ENCODE peak calls at places on chromosomes 3 and 15, in nine cellular contexts. G is NCI-H2107; F is effector CD4-positive, alpha-beta T cell; B is iris pigment epithelial cell; L is cardiac muscle cell; S is colonic mucosa; O is GM13977; Z is naive thymus-derived CD8-positive, alpha-beta T cell; A is upper lobe of right lung. C is an unnamed sample.
A peak's percentile ranks its signal among the peaks of the same experiment; 100 is the strongest.

GRCh38 chr3:141071681-141072260 is 20.6 kb downstream of the SPSB4 start:
- DNase-seq in G (no peak), F (no peak), B (no peak), L (peak; percentile 84), S (no peak), O (no peak), Z (no peak), A (no peak), C (no peak)

GRCh38 chr15:31080618-31081017 is 20.9 kb downstream of the TRPM1 start:
- DNase-seq in G (no peak), F (no peak), B (no peak), L (peak; percentile 87), S (peak; percentile 58), O (peak; percentile 55), Z (peak; percentile 47), A (peak; percentile 85), C (no peak)

GRCh38 chr3:72903004-72903403 is 15.2 kb downstream of the GXYLT2 start:
- DNase-seq in G (no peak), F (no peak), B (peak; percentile 97), L (no peak), S (no peak), O (no peak), Z (no peak), A (no peak), C (no peak)

GRCh38 chr3:4571690-4572334 is 78.7 kb downstream of the ITPR1 start:
- DNase-seq in G (no peak), F (no peak), B (peak; percentile 29), L (no peak), S (no peak), O (no peak), Z (peak; percentile 1), A (no peak), C (no peak)

GRCh38 chr15:31312220-31312619 is 14.4 kb upstream of the KLF13 start:
- DNase-seq in G (no peak), F (no peak), B (no peak), L (no peak), S (peak; percentile 13), O (no peak), Z (no peak), A (no peak), C (no peak)

GRCh38 chr3:13015286-13016082 is 57.7 kb downstream of the IQSEC1 start:
- DNase-seq in G (no peak), F (peak; percentile 38), B (no peak), L (peak; percentile 34), S (no peak), O (no peak), Z (peak; percentile 45), A (peak; percentile 81), C (no peak)

GRCh38 chr3:178510496-178510895 is 25.7 kb upstream of the KCNMB2 start:
- DNase-seq in G (no peak), F (no peak), B (no peak), L (no peak), S (no peak), O (no peak), Z (no peak), A (no peak), C (no peak)

GRCh38 chr3:154780263-154780662 is 299.9 kb upstream of the MME start:
- DNase-seq in G (no peak), F (no peak), B (no peak), L (no peak), S (no peak), O (no peak), Z (no peak), A (no peak), C (no peak)

GRCh38 chr3:7207092-7207491 is 346.2 kb downstream of the GRM7 start:
- DNase-seq in G (no peak), F (no peak), B (no peak), L (no peak), S (no peak), O (no peak), Z (no peak), A (no peak), C (no peak)

GRCh38 chr3:129783470-129783869 is 110.0 kb downstream of the TMCC1 start:
- DNase-seq in G (no peak), F (no peak), B (no peak), L (no peak), S (no peak), O (no peak), Z (no peak), A (no peak), C (no peak)

GRCh38 chr15:67900621-67901147 is 60.8 kb upstream of the RNU6-1 start:
- DNase-seq in G (no peak), F (no peak), B (no peak), L (no peak), S (no peak), O (no peak), Z (no peak), A (no peak), C (no peak)

GRCh38 chr3:115922681-115923347 is 299.5 kb downstream of the GAP43 start:
- DNase-seq in G (no peak), F (no peak), B (peak; percentile 50), L (peak; percentile 41), S (no peak), O (no peak), Z (no peak), A (no peak), C (no peak)

GRCh38 chr15:36914466-36914865 is 185.9 kb downstream of the MEIS2 start:
- DNase-seq in G (no peak), F (no peak), B (no peak), L (no peak), S (no peak), O (no peak), Z (no peak), A (no peak), C (no peak)

GRCh38 chr15:67343206-67343605 is 88.6 kb downstream of the IQCH start:
- DNase-seq in G (no peak), F (no peak), B (no peak), L (no peak), S (no peak), O (no peak), Z (no peak), A (no peak), C (no peak)

GRCh38 chr3:105473521-105474223 is 107.0 kb downstream of the ALCAM start:
- DNase-seq in G (no peak), F (no peak), B (peak; percentile 98), L (peak; percentile 40), S (no peak), O (no peak), Z (no peak), A (no peak), C (no peak)

GRCh38 chr3:184377882-184378445 is at the start of gene THPO:
- DNase-seq in G (no peak), F (no peak), B (no peak), L (peak; percentile 53), S (no peak), O (no peak), Z (no peak), A (no peak), C (no peak)

GRCh38 chr15:35252351-35252865 is 167.3 kb upstream of the NANOGP8 start:
- DNase-seq in G (no peak), F (no peak), B (no peak), L (no peak), S (no peak), O (no peak), Z (no peak), A (no peak), C (no peak)

GRCh38 chr3:39879581-39879980 is 70.2 kb downstream of the MYRIP start:
- DNase-seq in G (no peak), F (no peak), B (no peak), L (no peak), S (no peak), O (no peak), Z (no peak), A (no peak), C (no peak)